ENCODE peak calls at places on chromosomes 2 and 18, in eight cellular contexts. Q is activated naive CD4-positive, alpha-beta T cell treated with Interleukin-2 at 50 U/mL for 16 hours; K is putamen; E is upper lobe of right lung; A is activated CD8-positive, alpha-beta memory T cell treated with anti-CD3 and anti-CD28 coated beads for 24 hours; L is skeletal muscle cell; O is small intestine; B is osteocyte. U is an unnamed sample.
A peak's percentile ranks its signal among the peaks of the same experiment; 100 is the strongest.

GRCh38 chr2:163716101-163716500 is 19.7 kb downstream of the FIGN start:
- DNase-seq in Q (no peak), K (no peak), E (no peak), A (no peak), L (no peak), O (no peak), B (no peak), U (no peak)

GRCh38 chr2:79001285-79001684 is 24.2 kb upstream of the REG3G start:
- DNase-seq in Q (no peak), K (no peak), E (no peak), A (no peak), L (no peak), O (no peak), B (no peak), U (no peak)

GRCh38 chr18:9876867-9877654 is 8.7 kb upstream of the TXNDC2 start:
- DNase-seq in Q (no peak), K (no peak), E (no peak), A (no peak), L (peak; percentile 53), O (peak; percentile 72), B (no peak), U (no peak)

GRCh38 chr2:55099878-55100820 is 49.9 kb upstream of the RTN4 start:
- DNase-seq in Q (no peak), K (no peak), E (no peak), A (no peak), L (peak; percentile 70), O (no peak), B (peak; percentile 36), U (no peak)

GRCh38 chr2:142875010-142875409 is 2.5 kb upstream of the KYNU start:
- DNase-seq in Q (no peak), K (no peak), E (no peak), A (no peak), L (no peak), O (no peak), B (no peak), U (no peak)

GRCh38 chr2:195337597-195337996 is 319.4 kb upstream of the SLC39A10 start:
- DNase-seq in Q (no peak), K (no peak), E (no peak), A (no peak), L (no peak), O (no peak), B (no peak), U (no peak)

GRCh38 chr2:240931319-240931949 is 25.3 kb downstream of the CROCC2 start:
- DNase-seq in Q (no peak), K (no peak), E (peak; percentile 49), A (peak; percentile 35), L (no peak), O (no peak), B (peak; percentile 74), U (no peak)

GRCh38 chr2:217943379-217944321 is 59.1 kb downstream of the TNS1 start:
- DNase-seq in Q (no peak), K (peak; percentile 86), E (peak; percentile 93), A (no peak), L (no peak), O (peak; percentile 27), B (no peak), U (peak; percentile 79)

GRCh38 chr2:229456091-229456490 is 185.0 kb upstream of the PID1 start:
- DNase-seq in Q (no peak), K (no peak), E (no peak), A (no peak), L (no peak), O (no peak), B (no peak), U (no peak)

GRCh38 chr2:7256377-7256776 is 339.2 kb downstream of the RNF144A start:
- DNase-seq in Q (no peak), K (no peak), E (no peak), A (no peak), L (no peak), O (no peak), B (no peak), U (no peak)

GRCh38 chr2:230947908-230948365 is 22.9 kb upstream of the GPR55 start:
- DNase-seq in Q (no peak), K (no peak), E (no peak), A (peak; percentile 63), L (no peak), O (no peak), B (peak; percentile 82), U (no peak)

GRCh38 chr18:77103181-77103875 is 29.3 kb downstream of the MBP start:
- DNase-seq in Q (no peak), K (no peak), E (no peak), A (peak; percentile 56), L (no peak), O (no peak), B (peak; percentile 66), U (no peak)

GRCh38 chr2:216056739-216057138 is 24.9 kb downstream of the PECR start:
- DNase-seq in Q (no peak), K (no peak), E (no peak), A (no peak), L (no peak), O (peak; percentile 85), B (no peak), U (no peak)

GRCh38 chr18:3383381-3383915 is 66.5 kb upstream of the TGIF1 start:
- DNase-seq in Q (no peak), K (no peak), E (no peak), A (no peak), L (no peak), O (no peak), B (no peak), U (no peak)

GRCh38 chr2:27378096-27378808 is 2.3 kb downstream of the ZNF513 start:
- DNase-seq in Q (no peak), K (no peak), E (peak; percentile 69), A (peak; percentile 67), L (no peak), O (no peak), B (no peak), U (no peak)

GRCh38 chr2:237194081-237194480 is 108.4 kb downstream of the COPS8 start:
- DNase-seq in Q (no peak), K (no peak), E (no peak), A (no peak), L (no peak), O (no peak), B (no peak), U (no peak)

GRCh38 chr2:151638188-151638933 is 95.9 kb downstream of the NEB start:
- DNase-seq in Q (peak; percentile 35), K (no peak), E (no peak), A (peak; percentile 62), L (no peak), O (peak; percentile 39), B (no peak), U (no peak)

GRCh38 chr2:66595556-66595955 is 160.6 kb downstream of the MEIS1 start:
- DNase-seq in Q (no peak), K (no peak), E (no peak), A (no peak), L (no peak), O (no peak), B (no peak), U (no peak)

GRCh38 chr18:63617049-63617995 is 26.7 kb downstream of the SERPINB4 start:
- DNase-seq in Q (no peak), K (no peak), E (no peak), A (no peak), L (no peak), O (no peak), B (no peak), U (no peak)

GRCh38 chr2:182715121-182715895 is 749 bp upstream of the DNAJC10 start:
- DNase-seq in Q (no peak), K (no peak), E (no peak), A (no peak), L (no peak), O (peak; percentile 27), B (no peak), U (no peak)

GRCh38 chr18:7666195-7666776 is 99.2 kb downstream of the PTPRM start:
- DNase-seq in Q (no peak), K (no peak), E (no peak), A (no peak), L (no peak), O (no peak), B (no peak), U (no peak)

GRCh38 chr2:46157966-46158310 is 139.3 kb upstream of the EPAS1 start:
- DNase-seq in Q (no peak), K (no peak), E (no peak), A (no peak), L (no peak), O (no peak), B (no peak), U (no peak)

GRCh38 chr2:60339286-60339685 is 214.2 kb downstream of the BCL11A start:
- DNase-seq in Q (no peak), K (no peak), E (no peak), A (no peak), L (no peak), O (no peak), B (peak; percentile 60), U (no peak)

GRCh38 chr18:1150344-1150743 is 245.7 kb downstream of the ADCYAP1 start:
- DNase-seq in Q (no peak), K (no peak), E (no peak), A (no peak), L (no peak), O (no peak), B (no peak), U (no peak)

GRCh38 chr2:203061346-203061745 is 46.7 kb downstream of the NBEAL1 start:
- DNase-seq in Q (no peak), K (peak; percentile 11), E (no peak), A (no peak), L (peak; percentile 31), O (no peak), B (no peak), U (no peak)

GRCh38 chr2:58913082-58913726 is 672.1 kb upstream of the FANCL start:
- DNase-seq in Q (no peak), K (no peak), E (no peak), A (no peak), L (no peak), O (no peak), B (no peak), U (no peak)

GRCh38 chr18:42412281-42412680 is 457.2 kb downstream of the PIK3C3 start:
- DNase-seq in Q (no peak), K (no peak), E (no peak), A (no peak), L (no peak), O (no peak), B (no peak), U (no peak)

GRCh38 chr2:187581125-187581896 is 27.1 kb upstream of the TFPI start:
- DNase-seq in Q (no peak), K (peak; percentile 5), E (no peak), A (no peak), L (peak; percentile 13), O (peak; percentile 49), B (no peak), U (peak; percentile 52)

GRCh38 chr2:114661926-114662670 is 219.7 kb downstream of the DPP10 start:
- DNase-seq in Q (no peak), K (peak; percentile 18), E (peak; percentile 78), A (peak; percentile 59), L (no peak), O (peak; percentile 2), B (peak; percentile 83), U (peak; percentile 5)

GRCh38 chr18:24995056-24995455 is 356.9 kb downstream of the ZNF521 start:
- DNase-seq in Q (no peak), K (no peak), E (no peak), A (no peak), L (no peak), O (no peak), B (no peak), U (no peak)

GRCh38 chr18:58349650-58350049 is 279.2 kb downstream of the ALPK2 start:
- DNase-seq in Q (no peak), K (peak; percentile 47), E (no peak), A (no peak), L (no peak), O (no peak), B (no peak), U (no peak)